ENCODE peak calls at places on chromosomes 4 and X, in five cellular contexts. C is BJ, H is astrocyte of the cerebellum, Q is fibroblast of lung, A is pancreas. L is an unnamed sample.

GRCh38 chr4:139587452-139587851 is 31.4 kb upstream of the SETD7 start:
- DNase-seq in A (no peak), C (no peak), H (no peak), Q (peak), L (no peak)

GRCh38 chrX:153662266-153662665 is 11.3 kb downstream of the PNCK start:
- DNase-seq in Q (peak), H (no peak), C (no peak), A (peak), L (peak)

GRCh38 chr4:79150820-79151416 is 174.9 kb downstream of the NAA11 start:
- DNase-seq in H (no peak), Q (no peak), A (no peak), C (no peak), L (no peak)

GRCh38 chr4:54929459-54929858 is 195.9 kb downstream of the KDR start:
- DNase-seq in C (no peak), H (no peak), Q (no peak), A (no peak), L (peak)

GRCh38 chr4:57355066-57355465 is 244.9 kb upstream of the IGFBP7 start:
- DNase-seq in C (no peak), Q (no peak), H (no peak), A (no peak), L (no peak)

GRCh38 chrX:68994135-68994882 is 165.5 kb downstream of the EFNB1 start:
- DNase-seq in A (no peak), C (no peak), H (no peak), Q (no peak), L (no peak)

GRCh38 chr4:27121830-27122229 is 261.2 kb downstream of the STIM2 start:
- DNase-seq in H (no peak), A (no peak), C (no peak), Q (no peak), L (no peak)

GRCh38 chr4:149885896-149886295 is 70.3 kb upstream of the IQCM start:
- DNase-seq in Q (peak), H (no peak), A (no peak), C (peak), L (no peak)

GRCh38 chr4:40524642-40525041 is 105.0 kb downstream of the RBM47 start:
- DNase-seq in Q (peak), C (no peak), H (peak), A (no peak), L (peak)

GRCh38 chrX:50700921-50701320 is 113.1 kb downstream of the SHROOM4 start:
- DNase-seq in Q (no peak), H (no peak), C (no peak), A (no peak), L (no peak)

GRCh38 chrX:88202149-88202548 is 544.9 kb upstream of the CPXCR1 start:
- DNase-seq in H (no peak), C (no peak), A (no peak), Q (no peak), L (no peak)

GRCh38 chr4:80138556-80139538 is 58.5 kb upstream of the PRDM8 start:
- DNase-seq in A (no peak), H (peak), C (no peak), Q (peak), L (no peak)

GRCh38 chrX:87517571-87518141 is at the start of gene KLHL4:
- DNase-seq in Q (peak), H (peak), A (no peak), C (no peak), L (peak)

GRCh38 chrX:13695601-13696115 is 6.7 kb downstream of the RAB9A start:
- DNase-seq in A (no peak), H (no peak), C (no peak), Q (no peak), L (no peak)

GRCh38 chrX:87578978-87579377 is 61.4 kb downstream of the KLHL4 start:
- DNase-seq in C (no peak), Q (peak), H (no peak), A (no peak), L (no peak)

GRCh38 chrX:133742602-133743305 is 242.6 kb downstream of the GPC3 start:
- DNase-seq in C (no peak), H (no peak), A (no peak), Q (no peak), L (no peak)

GRCh38 chr4:3879681-3880594 is 113.8 kb downstream of the ADRA2C start:
- DNase-seq in Q (no peak), A (no peak), H (no peak), C (no peak), L (no peak)

GRCh38 chr4:970854-971520 is 2.4 kb downstream of the DGKQ start:
- DNase-seq in Q (no peak), A (peak), H (no peak), C (no peak), L (no peak)

GRCh38 chr4:77001907-77002306 is 52.4 kb downstream of the SEPTIN11 start:
- DNase-seq in A (no peak), Q (peak), H (peak), C (no peak), L (no peak)

GRCh38 chr4:122827899-122828601 is 1.4 kb downstream of the FGF2 start:
- DNase-seq in C (no peak), Q (peak), A (no peak), H (peak), L (no peak)

GRCh38 chr4:127145001-127145400 is 487.8 kb upstream of the INTU start:
- DNase-seq in C (no peak), Q (no peak), A (no peak), H (no peak), L (no peak)

GRCh38 chr4:42357325-42357724 is 40.0 kb upstream of the SHISA3 start:
- DNase-seq in A (no peak), C (no peak), H (no peak), Q (no peak), L (no peak)

GRCh38 chrX:128601706-128602105 is 549.5 kb upstream of the ACTRT1 start:
- DNase-seq in H (no peak), Q (no peak), C (no peak), A (no peak), L (no peak)

GRCh38 chrX:7133036-7133412 is 14.5 kb upstream of the STS start:
- DNase-seq in Q (no peak), C (no peak), H (no peak), A (no peak), L (peak)

GRCh38 chr4:8035371-8035780 is 95.7 kb upstream of the AFAP1 start:
- DNase-seq in A (no peak), C (no peak), H (peak), Q (peak), L (no peak)

GRCh38 chrX:40705658-40706312 is 29.6 kb downstream of the MED14 start:
- DNase-seq in Q (no peak), H (no peak), A (no peak), C (no peak), L (no peak)
- TF ChIP-seq CTCF in Q (no peak), H (no peak), A (no peak), C (no peak), L (no peak)

DNA sequence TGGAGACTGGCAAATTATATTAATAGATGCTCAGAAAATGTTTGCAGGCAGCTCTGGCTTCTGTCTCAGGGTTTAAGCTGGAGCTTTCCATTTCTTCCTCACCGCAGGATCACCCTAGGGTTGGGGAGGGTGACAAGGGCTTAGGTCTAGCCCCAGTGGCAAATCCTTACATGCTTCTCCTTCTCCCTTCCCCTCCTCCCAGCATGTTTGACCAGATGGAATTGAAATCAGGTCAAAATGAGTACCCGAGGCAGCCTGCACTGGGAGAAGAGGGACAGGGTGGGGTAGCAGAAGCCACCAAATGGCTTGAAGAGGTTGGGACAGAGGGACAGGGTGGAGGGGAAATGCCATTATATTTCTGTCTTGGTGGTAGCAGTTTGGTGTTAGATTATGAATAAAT is 1.6 kb downstream of the TMEM35A start:
- DNase-seq in A (no peak), H (no peak), C (no peak), Q (no peak), L (no peak)
- H3K4me3 ChIP-seq in A (no peak), H (peak), C (no peak), Q (peak), L (no peak)

GRCh38 chr4:168514249-168514852 is 17.5 kb downstream of the PALLD start:
- DNase-seq in A (no peak), C (no peak), Q (peak), H (peak), L (no peak)
- TF ChIP-seq CTCF in A (no peak), C (peak), Q (no peak), H (peak), L (peak)

GRCh38 chr4:175350246-175350645 is 432.1 kb downstream of the ADAM29 start:
- DNase-seq in C (no peak), H (no peak), Q (no peak), A (no peak), L (no peak)

GRCh38 chr4:175346381-175346780 is 428.2 kb downstream of the ADAM29 start:
- DNase-seq in C (no peak), Q (peak), H (no peak), A (no peak), L (no peak)

GRCh38 chr4:175351473-175351872 is 433.3 kb downstream of the ADAM29 start:
- DNase-seq in A (no peak), Q (no peak), H (no peak), C (no peak), L (no peak)
- H3K4me3 ChIP-seq in A (no peak), Q (no peak), H (no peak), C (no peak), L (no peak)

GRCh38 chr4:158193171-158193749 is 17.0 kb upstream of the TMEM144 start:
- DNase-seq in Q (peak), H (peak), A (no peak), C (no peak), L (no peak)

GRCh38 chr4:158201310-158201709 is 9.0 kb upstream of the TMEM144 start:
- DNase-seq in Q (no peak), H (no peak), A (no peak), C (no peak), L (no peak)

GRCh38 chr4:158200214-158200613 is 10.1 kb upstream of the TMEM144 start:
- DNase-seq in C (no peak), A (no peak), Q (no peak), H (no peak), L (no peak)

GRCh38 chr4:158195297-158195696 is 15.0 kb upstream of the TMEM144 start:
- DNase-seq in C (no peak), A (no peak), H (no peak), Q (no peak), L (no peak)

DNA sequence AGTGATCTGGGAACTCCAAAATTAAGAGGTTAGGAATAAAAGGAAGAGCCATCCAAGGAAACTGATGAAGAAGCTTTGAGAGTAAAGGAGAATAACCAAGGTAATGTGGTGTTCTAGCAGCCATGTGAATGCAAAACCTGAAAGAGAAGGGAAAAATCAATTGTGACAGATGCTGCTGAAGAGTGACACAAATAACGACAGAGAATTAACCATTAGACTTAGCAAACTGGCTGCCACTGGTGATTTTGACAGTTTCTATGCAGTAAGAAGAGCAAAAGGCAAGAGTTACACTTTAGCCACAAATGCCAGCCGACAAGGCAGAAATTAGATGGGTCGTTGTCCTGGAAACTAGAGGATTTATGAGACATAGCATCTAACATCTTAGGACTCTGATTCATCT is 13.1 kb upstream of the TMEM144 start:
- DNase-seq in Q (no peak), C (no peak), H (no peak), A (no peak), L (no peak)
- TF ChIP-seq CTCF in Q (no peak), C (no peak), H (no peak), A (no peak), L (no peak)

DNA sequence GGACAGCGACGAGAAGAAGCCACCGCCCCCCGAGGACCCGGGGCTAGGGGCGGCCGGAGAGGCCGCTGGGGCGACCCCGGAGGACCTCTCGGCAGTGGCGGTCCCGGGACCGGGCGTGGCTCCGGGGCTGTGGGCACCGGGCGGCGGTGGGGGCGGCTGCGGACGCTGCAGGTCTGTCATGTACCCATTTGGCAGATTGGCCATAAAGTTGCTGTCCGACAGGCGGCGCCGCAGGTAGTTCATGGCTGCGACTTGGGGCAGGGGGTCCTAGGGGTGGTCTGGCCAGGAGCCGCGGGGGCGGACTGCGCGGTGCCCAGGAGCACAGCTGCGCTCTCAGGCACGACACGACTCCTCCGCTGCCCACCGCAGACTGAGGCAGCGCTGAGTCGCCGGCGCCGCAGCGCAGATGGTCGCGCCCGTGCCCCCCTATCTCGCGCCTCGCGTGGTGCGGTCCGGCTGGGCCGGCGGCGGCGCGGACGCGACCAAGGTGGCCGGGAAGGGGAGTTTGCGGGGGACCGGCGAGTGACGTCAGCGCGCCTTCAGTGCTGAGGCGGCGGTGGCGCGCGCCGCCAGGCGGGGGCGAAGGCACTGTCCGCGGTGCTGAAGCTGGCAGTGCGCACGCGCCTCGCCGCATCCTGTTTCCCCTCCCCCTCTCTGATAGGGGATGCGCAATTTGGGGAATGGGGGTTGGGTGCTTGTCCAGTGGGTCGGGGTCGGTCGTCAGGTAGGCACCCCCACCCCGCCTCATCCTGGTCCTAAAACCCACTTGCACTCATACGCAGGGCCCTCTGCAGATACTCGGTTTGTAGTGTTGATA is at the start of gene SYN1:
- DNase-seq in A (peak), H (peak), Q (peak), C (no peak), L (peak)
- H3K4me3 ChIP-seq in A (no peak), H (peak), Q (no peak), C (peak), L (peak)

GRCh38 chrX:9724711-9725110 is 40.9 kb downstream of the GPR143 start:
- DNase-seq in Q (no peak), A (no peak), H (no peak), C (no peak), L (no peak)
- TF ChIP-seq CTCF in Q (no peak), A (no peak), H (no peak), C (peak), L (no peak)

GRCh38 chrX:139224953-139225665 is 305.4 kb upstream of the F9 start:
- DNase-seq in Q (no peak), H (peak), A (no peak), C (no peak), L (no peak)
- H3K4me3 ChIP-seq in Q (no peak), H (no peak), A (no peak), C (no peak), L (no peak)

DNA sequence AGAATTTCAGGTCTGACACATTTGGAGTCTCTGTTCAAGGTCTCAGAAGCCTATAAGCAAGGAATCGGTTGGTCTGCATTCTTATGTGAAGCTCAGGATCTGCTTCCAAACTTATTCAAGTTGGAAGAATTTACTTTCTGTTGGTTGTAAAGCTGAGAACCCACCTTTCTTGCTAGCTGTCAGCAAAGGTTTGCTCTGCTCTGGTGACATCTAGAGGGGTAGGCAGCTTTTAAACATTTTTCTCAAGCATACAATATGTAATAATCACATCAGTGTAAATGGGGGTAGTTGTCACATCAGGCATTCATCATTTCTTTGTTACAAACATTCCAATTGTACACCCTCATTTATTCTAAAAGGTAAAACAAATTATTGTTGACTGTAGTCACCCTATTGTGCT is 935.2 kb downstream of the TRAM1L1 start:
- DNase-seq in C (no peak), H (no peak), Q (no peak), A (no peak), L (no peak)
- TF ChIP-seq CTCF in C (no peak), H (no peak), Q (no peak), A (no peak), L (no peak)